ENCODE peak calls at places on chromosomes 6 and 20, in ten cellular contexts. One of them, this sample, is unnamed.
A peak's percentile ranks its signal among the peaks of the same experiment; 100 is the strongest.

GRCh38 chr6:150448221-150448620 is 79.4 kb downstream of the IYD start:
- DNase-seq in AG08395: no peak
- DNase-seq in kidney tubule cell: peak; percentile 6
- DNase-seq in stimulated activated CD8-positive, alpha-beta memory T cell treated with anti-CD3 and anti-CD28 coated beads, Interleukin-12 subunit alpha, Interleukin-12 subunit beta, amount 100 ng/mL, for 1 hour: no peak
- DNase-seq in T-cell: no peak
- DNase-seq in hepatic stellate cell: no peak
- DNase-seq in stimulated activated naive B cell treated with anti-CD40 and anti-IgM and Interleukin-4, amounts not matched to agents 10 μg/mL and 1 μg/mL and 100 μg/mL, for 72 hours: no peak
- DNase-seq in amniotic stem cell: no peak
- DNase-seq in left cardiac atrium: no peak
- DNase-seq in progenitor cell of endocrine pancreas: no peak
- DNase-seq in this sample: no peak

GRCh38 chr6:94394822-94395221 is 975.5 kb upstream of the EPHA7 start:
- DNase-seq in AG08395: no peak
- DNase-seq in kidney tubule cell: no peak
- DNase-seq in stimulated activated CD8-positive, alpha-beta memory T cell treated with anti-CD3 and anti-CD28 coated beads, Interleukin-12 subunit alpha, Interleukin-12 subunit beta, amount 100 ng/mL, for 1 hour: no peak
- DNase-seq in T-cell: no peak
- DNase-seq in hepatic stellate cell: no peak
- DNase-seq in stimulated activated naive B cell treated with anti-CD40 and anti-IgM and Interleukin-4, amounts not matched to agents 10 μg/mL and 1 μg/mL and 100 μg/mL, for 72 hours: no peak
- DNase-seq in amniotic stem cell: no peak
- DNase-seq in left cardiac atrium: no peak
- DNase-seq in progenitor cell of endocrine pancreas: no peak
- DNase-seq in this sample: no peak

GRCh38 chr6:104956663-104957294 is at the start of gene LIN28B:
- DNase-seq in AG08395: no peak
- DNase-seq in kidney tubule cell: no peak
- DNase-seq in stimulated activated CD8-positive, alpha-beta memory T cell treated with anti-CD3 and anti-CD28 coated beads, Interleukin-12 subunit alpha, Interleukin-12 subunit beta, amount 100 ng/mL, for 1 hour: no peak
- DNase-seq in T-cell: no peak
- DNase-seq in hepatic stellate cell: no peak
- DNase-seq in stimulated activated naive B cell treated with anti-CD40 and anti-IgM and Interleukin-4, amounts not matched to agents 10 μg/mL and 1 μg/mL and 100 μg/mL, for 72 hours: no peak
- DNase-seq in amniotic stem cell: no peak
- DNase-seq in left cardiac atrium: no peak
- DNase-seq in progenitor cell of endocrine pancreas: no peak
- DNase-seq in this sample: no peak

GRCh38 chr6:2831392-2831791 is 10.3 kb downstream of the SERPINB1 start:
- DNase-seq in AG08395: no peak
- DNase-seq in kidney tubule cell: no peak
- DNase-seq in stimulated activated CD8-positive, alpha-beta memory T cell treated with anti-CD3 and anti-CD28 coated beads, Interleukin-12 subunit alpha, Interleukin-12 subunit beta, amount 100 ng/mL, for 1 hour: no peak
- DNase-seq in T-cell: no peak
- DNase-seq in hepatic stellate cell: no peak
- DNase-seq in stimulated activated naive B cell treated with anti-CD40 and anti-IgM and Interleukin-4, amounts not matched to agents 10 μg/mL and 1 μg/mL and 100 μg/mL, for 72 hours: no peak
- DNase-seq in amniotic stem cell: no peak
- DNase-seq in left cardiac atrium: no peak
- DNase-seq in progenitor cell of endocrine pancreas: no peak
- DNase-seq in this sample: no peak

GRCh38 chr6:24996145-24996836 is 60.5 kb upstream of the RIPOR2 start:
- DNase-seq in AG08395: no peak
- DNase-seq in kidney tubule cell: no peak
- DNase-seq in stimulated activated CD8-positive, alpha-beta memory T cell treated with anti-CD3 and anti-CD28 coated beads, Interleukin-12 subunit alpha, Interleukin-12 subunit beta, amount 100 ng/mL, for 1 hour: no peak
- DNase-seq in T-cell: no peak
- DNase-seq in hepatic stellate cell: no peak
- DNase-seq in stimulated activated naive B cell treated with anti-CD40 and anti-IgM and Interleukin-4, amounts not matched to agents 10 μg/mL and 1 μg/mL and 100 μg/mL, for 72 hours: no peak
- DNase-seq in amniotic stem cell: no peak
- DNase-seq in left cardiac atrium: no peak
- DNase-seq in progenitor cell of endocrine pancreas: no peak
- DNase-seq in this sample: no peak

GRCh38 chr6:137867685-137868509 is 838 bp downstream of the TNFAIP3 start:
- DNase-seq in AG08395: no peak
- DNase-seq in kidney tubule cell: peak; percentile 49
- DNase-seq in stimulated activated CD8-positive, alpha-beta memory T cell treated with anti-CD3 and anti-CD28 coated beads, Interleukin-12 subunit alpha, Interleukin-12 subunit beta, amount 100 ng/mL, for 1 hour: no peak
- DNase-seq in T-cell: peak; percentile 56
- DNase-seq in hepatic stellate cell: peak; percentile 17
- DNase-seq in stimulated activated naive B cell treated with anti-CD40 and anti-IgM and Interleukin-4, amounts not matched to agents 10 μg/mL and 1 μg/mL and 100 μg/mL, for 72 hours: no peak
- DNase-seq in amniotic stem cell: no peak
- DNase-seq in left cardiac atrium: no peak
- DNase-seq in progenitor cell of endocrine pancreas: no peak
- DNase-seq in this sample: no peak

GRCh38 chr20:43322851-43323250 is 133.1 kb upstream of the PTPRT start:
- DNase-seq in AG08395: peak; percentile 7
- DNase-seq in kidney tubule cell: peak; percentile 18
- DNase-seq in stimulated activated CD8-positive, alpha-beta memory T cell treated with anti-CD3 and anti-CD28 coated beads, Interleukin-12 subunit alpha, Interleukin-12 subunit beta, amount 100 ng/mL, for 1 hour: no peak
- DNase-seq in T-cell: no peak
- DNase-seq in hepatic stellate cell: no peak
- DNase-seq in stimulated activated naive B cell treated with anti-CD40 and anti-IgM and Interleukin-4, amounts not matched to agents 10 μg/mL and 1 μg/mL and 100 μg/mL, for 72 hours: no peak
- DNase-seq in amniotic stem cell: no peak
- DNase-seq in left cardiac atrium: no peak
- DNase-seq in progenitor cell of endocrine pancreas: no peak
- DNase-seq in this sample: no peak

GRCh38 chr6:143149771-143150170 is 89.1 kb downstream of the AIG1 start:
- DNase-seq in AG08395: peak; percentile 59
- DNase-seq in kidney tubule cell: no peak
- DNase-seq in stimulated activated CD8-positive, alpha-beta memory T cell treated with anti-CD3 and anti-CD28 coated beads, Interleukin-12 subunit alpha, Interleukin-12 subunit beta, amount 100 ng/mL, for 1 hour: no peak
- DNase-seq in T-cell: no peak
- DNase-seq in hepatic stellate cell: no peak
- DNase-seq in stimulated activated naive B cell treated with anti-CD40 and anti-IgM and Interleukin-4, amounts not matched to agents 10 μg/mL and 1 μg/mL and 100 μg/mL, for 72 hours: no peak
- DNase-seq in amniotic stem cell: no peak
- DNase-seq in left cardiac atrium: no peak
- DNase-seq in progenitor cell of endocrine pancreas: no peak
- DNase-seq in this sample: no peak

GRCh38 chr6:46734867-46735719 is at the start of gene PLA2G7:
- DNase-seq in AG08395: peak; percentile 30
- DNase-seq in kidney tubule cell: peak; percentile 32
- DNase-seq in stimulated activated CD8-positive, alpha-beta memory T cell treated with anti-CD3 and anti-CD28 coated beads, Interleukin-12 subunit alpha, Interleukin-12 subunit beta, amount 100 ng/mL, for 1 hour: no peak
- DNase-seq in T-cell: no peak
- DNase-seq in hepatic stellate cell: peak; percentile 23
- DNase-seq in stimulated activated naive B cell treated with anti-CD40 and anti-IgM and Interleukin-4, amounts not matched to agents 10 μg/mL and 1 μg/mL and 100 μg/mL, for 72 hours: no peak
- DNase-seq in amniotic stem cell: no peak
- DNase-seq in left cardiac atrium: no peak
- DNase-seq in progenitor cell of endocrine pancreas: peak; percentile 35
- DNase-seq in this sample: no peak

GRCh38 chr6:30830438-30830837 is 53.9 kb upstream of the DDR1 start:
- DNase-seq in AG08395: no peak
- DNase-seq in kidney tubule cell: no peak
- DNase-seq in stimulated activated CD8-positive, alpha-beta memory T cell treated with anti-CD3 and anti-CD28 coated beads, Interleukin-12 subunit alpha, Interleukin-12 subunit beta, amount 100 ng/mL, for 1 hour: no peak
- DNase-seq in T-cell: peak; percentile 17
- DNase-seq in hepatic stellate cell: no peak
- DNase-seq in stimulated activated naive B cell treated with anti-CD40 and anti-IgM and Interleukin-4, amounts not matched to agents 10 μg/mL and 1 μg/mL and 100 μg/mL, for 72 hours: no peak
- DNase-seq in amniotic stem cell: no peak
- DNase-seq in left cardiac atrium: no peak
- DNase-seq in progenitor cell of endocrine pancreas: no peak
- DNase-seq in this sample: no peak

GRCh38 chr6:15511248-15512125 is 151.3 kb downstream of the DTNBP1 start:
- DNase-seq in AG08395: no peak
- DNase-seq in kidney tubule cell: no peak
- DNase-seq in stimulated activated CD8-positive, alpha-beta memory T cell treated with anti-CD3 and anti-CD28 coated beads, Interleukin-12 subunit alpha, Interleukin-12 subunit beta, amount 100 ng/mL, for 1 hour: no peak
- DNase-seq in T-cell: no peak
- DNase-seq in hepatic stellate cell: no peak
- DNase-seq in stimulated activated naive B cell treated with anti-CD40 and anti-IgM and Interleukin-4, amounts not matched to agents 10 μg/mL and 1 μg/mL and 100 μg/mL, for 72 hours: no peak
- DNase-seq in amniotic stem cell: no peak
- DNase-seq in left cardiac atrium: peak; percentile 76
- DNase-seq in progenitor cell of endocrine pancreas: no peak
- DNase-seq in this sample: no peak

GRCh38 chr6:152984387-152984872 is 1.6 kb upstream of the FBXO5 start:
- DNase-seq in AG08395: no peak
- DNase-seq in kidney tubule cell: no peak
- DNase-seq in stimulated activated CD8-positive, alpha-beta memory T cell treated with anti-CD3 and anti-CD28 coated beads, Interleukin-12 subunit alpha, Interleukin-12 subunit beta, amount 100 ng/mL, for 1 hour: no peak
- DNase-seq in T-cell: no peak
- DNase-seq in hepatic stellate cell: no peak
- DNase-seq in stimulated activated naive B cell treated with anti-CD40 and anti-IgM and Interleukin-4, amounts not matched to agents 10 μg/mL and 1 μg/mL and 100 μg/mL, for 72 hours: peak; percentile 32
- DNase-seq in amniotic stem cell: no peak
- DNase-seq in left cardiac atrium: no peak
- DNase-seq in progenitor cell of endocrine pancreas: no peak
- DNase-seq in this sample: no peak

GRCh38 chr20:31595654-31596411 is 9.3 kb upstream of the ID1 start:
- DNase-seq in AG08395: peak; percentile 93
- DNase-seq in kidney tubule cell: peak; percentile 77
- DNase-seq in stimulated activated CD8-positive, alpha-beta memory T cell treated with anti-CD3 and anti-CD28 coated beads, Interleukin-12 subunit alpha, Interleukin-12 subunit beta, amount 100 ng/mL, for 1 hour: no peak
- DNase-seq in T-cell: no peak
- DNase-seq in hepatic stellate cell: peak; percentile 71
- DNase-seq in stimulated activated naive B cell treated with anti-CD40 and anti-IgM and Interleukin-4, amounts not matched to agents 10 μg/mL and 1 μg/mL and 100 μg/mL, for 72 hours: no peak
- DNase-seq in amniotic stem cell: peak; percentile 56
- DNase-seq in left cardiac atrium: peak; percentile 94
- DNase-seq in progenitor cell of endocrine pancreas: no peak
- DNase-seq in this sample: no peak

GRCh38 chr20:49539481-49540231 is 28.3 kb downstream of the PTGIS start:
- DNase-seq in AG08395: no peak
- DNase-seq in kidney tubule cell: no peak
- DNase-seq in stimulated activated CD8-positive, alpha-beta memory T cell treated with anti-CD3 and anti-CD28 coated beads, Interleukin-12 subunit alpha, Interleukin-12 subunit beta, amount 100 ng/mL, for 1 hour: no peak
- DNase-seq in T-cell: no peak
- DNase-seq in hepatic stellate cell: no peak
- DNase-seq in stimulated activated naive B cell treated with anti-CD40 and anti-IgM and Interleukin-4, amounts not matched to agents 10 μg/mL and 1 μg/mL and 100 μg/mL, for 72 hours: no peak
- DNase-seq in amniotic stem cell: no peak
- DNase-seq in left cardiac atrium: no peak
- DNase-seq in progenitor cell of endocrine pancreas: no peak
- DNase-seq in this sample: no peak

GRCh38 chr20:46423882-46424482 is 17.6 kb upstream of the ELMO2 start:
- DNase-seq in AG08395: peak; percentile 42
- DNase-seq in kidney tubule cell: peak; percentile 47
- DNase-seq in stimulated activated CD8-positive, alpha-beta memory T cell treated with anti-CD3 and anti-CD28 coated beads, Interleukin-12 subunit alpha, Interleukin-12 subunit beta, amount 100 ng/mL, for 1 hour: no peak
- DNase-seq in T-cell: no peak
- DNase-seq in hepatic stellate cell: no peak
- DNase-seq in stimulated activated naive B cell treated with anti-CD40 and anti-IgM and Interleukin-4, amounts not matched to agents 10 μg/mL and 1 μg/mL and 100 μg/mL, for 72 hours: no peak
- DNase-seq in amniotic stem cell: no peak
- DNase-seq in left cardiac atrium: no peak
- DNase-seq in progenitor cell of endocrine pancreas: no peak
- DNase-seq in this sample: no peak

GRCh38 chr6:34709386-34709785 is 12.8 kb upstream of the ILRUN start:
- DNase-seq in AG08395: peak; percentile 15
- DNase-seq in kidney tubule cell: no peak
- DNase-seq in stimulated activated CD8-positive, alpha-beta memory T cell treated with anti-CD3 and anti-CD28 coated beads, Interleukin-12 subunit alpha, Interleukin-12 subunit beta, amount 100 ng/mL, for 1 hour: no peak
- DNase-seq in T-cell: no peak
- DNase-seq in hepatic stellate cell: peak; percentile 16
- DNase-seq in stimulated activated naive B cell treated with anti-CD40 and anti-IgM and Interleukin-4, amounts not matched to agents 10 μg/mL and 1 μg/mL and 100 μg/mL, for 72 hours: no peak
- DNase-seq in amniotic stem cell: no peak
- DNase-seq in left cardiac atrium: peak; percentile 71
- DNase-seq in progenitor cell of endocrine pancreas: no peak
- DNase-seq in this sample: no peak

GRCh38 chr20:16844406-16844805 is 96.2 kb downstream of the OTOR start:
- DNase-seq in AG08395: no peak
- DNase-seq in kidney tubule cell: no peak
- DNase-seq in stimulated activated CD8-positive, alpha-beta memory T cell treated with anti-CD3 and anti-CD28 coated beads, Interleukin-12 subunit alpha, Interleukin-12 subunit beta, amount 100 ng/mL, for 1 hour: no peak
- DNase-seq in T-cell: no peak
- DNase-seq in hepatic stellate cell: no peak
- DNase-seq in stimulated activated naive B cell treated with anti-CD40 and anti-IgM and Interleukin-4, amounts not matched to agents 10 μg/mL and 1 μg/mL and 100 μg/mL, for 72 hours: no peak
- DNase-seq in amniotic stem cell: no peak
- DNase-seq in left cardiac atrium: no peak
- DNase-seq in progenitor cell of endocrine pancreas: no peak
- DNase-seq in this sample: no peak

GRCh38 chr6:139577991-139578604 is 203.7 kb upstream of the CITED2 start:
- DNase-seq in AG08395: peak; percentile 89
- DNase-seq in kidney tubule cell: peak; percentile 97
- DNase-seq in stimulated activated CD8-positive, alpha-beta memory T cell treated with anti-CD3 and anti-CD28 coated beads, Interleukin-12 subunit alpha, Interleukin-12 subunit beta, amount 100 ng/mL, for 1 hour: no peak
- DNase-seq in T-cell: no peak
- DNase-seq in hepatic stellate cell: peak; percentile 90
- DNase-seq in stimulated activated naive B cell treated with anti-CD40 and anti-IgM and Interleukin-4, amounts not matched to agents 10 μg/mL and 1 μg/mL and 100 μg/mL, for 72 hours: no peak
- DNase-seq in amniotic stem cell: peak; percentile 64
- DNase-seq in left cardiac atrium: no peak
- DNase-seq in progenitor cell of endocrine pancreas: no peak
- DNase-seq in this sample: peak; percentile 91

GRCh38 chr6:2132416-2132815 is 113.0 kb downstream of the GMDS start:
- DNase-seq in AG08395: no peak
- DNase-seq in kidney tubule cell: peak; percentile 48
- DNase-seq in stimulated activated CD8-positive, alpha-beta memory T cell treated with anti-CD3 and anti-CD28 coated beads, Interleukin-12 subunit alpha, Interleukin-12 subunit beta, amount 100 ng/mL, for 1 hour: no peak
- DNase-seq in T-cell: no peak
- DNase-seq in hepatic stellate cell: no peak
- DNase-seq in stimulated activated naive B cell treated with anti-CD40 and anti-IgM and Interleukin-4, amounts not matched to agents 10 μg/mL and 1 μg/mL and 100 μg/mL, for 72 hours: no peak
- DNase-seq in amniotic stem cell: no peak
- DNase-seq in left cardiac atrium: no peak
- DNase-seq in progenitor cell of endocrine pancreas: no peak
- DNase-seq in this sample: no peak

GRCh38 chr6:111605100-111605748 is 454 bp downstream of the TRAF3IP2 start:
- DNase-seq in AG08395: peak; percentile 72
- DNase-seq in kidney tubule cell: peak; percentile 49
- DNase-seq in stimulated activated CD8-positive, alpha-beta memory T cell treated with anti-CD3 and anti-CD28 coated beads, Interleukin-12 subunit alpha, Interleukin-12 subunit beta, amount 100 ng/mL, for 1 hour: no peak
- DNase-seq in T-cell: peak; percentile 6
- DNase-seq in hepatic stellate cell: peak; percentile 63
- DNase-seq in stimulated activated naive B cell treated with anti-CD40 and anti-IgM and Interleukin-4, amounts not matched to agents 10 μg/mL and 1 μg/mL and 100 μg/mL, for 72 hours: peak; percentile 13
- DNase-seq in amniotic stem cell: peak; percentile 46
- DNase-seq in left cardiac atrium: peak; percentile 83
- DNase-seq in progenitor cell of endocrine pancreas: no peak
- DNase-seq in this sample: no peak

GRCh38 chr20:51650685-51651134 is 108.2 kb upstream of the NFATC2 start:
- DNase-seq in AG08395: peak; percentile 27
- DNase-seq in kidney tubule cell: peak; percentile 83
- DNase-seq in stimulated activated CD8-positive, alpha-beta memory T cell treated with anti-CD3 and anti-CD28 coated beads, Interleukin-12 subunit alpha, Interleukin-12 subunit beta, amount 100 ng/mL, for 1 hour: no peak
- DNase-seq in T-cell: no peak
- DNase-seq in hepatic stellate cell: no peak
- DNase-seq in stimulated activated naive B cell treated with anti-CD40 and anti-IgM and Interleukin-4, amounts not matched to agents 10 μg/mL and 1 μg/mL and 100 μg/mL, for 72 hours: no peak
- DNase-seq in amniotic stem cell: no peak
- DNase-seq in left cardiac atrium: no peak
- DNase-seq in progenitor cell of endocrine pancreas: no peak
- DNase-seq in this sample: no peak

GRCh38 chr20:64242797-64243475 is 12.6 kb upstream of the PCMTD2 start:
- DNase-seq in AG08395: no peak
- DNase-seq in kidney tubule cell: no peak
- DNase-seq in stimulated activated CD8-positive, alpha-beta memory T cell treated with anti-CD3 and anti-CD28 coated beads, Interleukin-12 subunit alpha, Interleukin-12 subunit beta, amount 100 ng/mL, for 1 hour: no peak
- DNase-seq in T-cell: no peak
- DNase-seq in hepatic stellate cell: no peak
- DNase-seq in stimulated activated naive B cell treated with anti-CD40 and anti-IgM and Interleukin-4, amounts not matched to agents 10 μg/mL and 1 μg/mL and 100 μg/mL, for 72 hours: no peak
- DNase-seq in amniotic stem cell: no peak
- DNase-seq in left cardiac atrium: peak; percentile 5
- DNase-seq in progenitor cell of endocrine pancreas: no peak
- DNase-seq in this sample: no peak

GRCh38 chr6:31180500-31180899 is 10.0 kb upstream of the POU5F1 start:
- DNase-seq in AG08395: peak; percentile 48
- DNase-seq in kidney tubule cell: no peak
- DNase-seq in stimulated activated CD8-positive, alpha-beta memory T cell treated with anti-CD3 and anti-CD28 coated beads, Interleukin-12 subunit alpha, Interleukin-12 subunit beta, amount 100 ng/mL, for 1 hour: peak; percentile 35
- DNase-seq in T-cell: peak; percentile 59
- DNase-seq in hepatic stellate cell: peak; percentile 97
- DNase-seq in stimulated activated naive B cell treated with anti-CD40 and anti-IgM and Interleukin-4, amounts not matched to agents 10 μg/mL and 1 μg/mL and 100 μg/mL, for 72 hours: peak; percentile 84
- DNase-seq in amniotic stem cell: no peak
- DNase-seq in left cardiac atrium: peak; percentile 80
- DNase-seq in progenitor cell of endocrine pancreas: no peak
- DNase-seq in this sample: no peak

GRCh38 chr6:106502534-106502933 is 126.8 kb downstream of the RTN4IP1 start:
- DNase-seq in AG08395: no peak
- DNase-seq in kidney tubule cell: no peak
- DNase-seq in stimulated activated CD8-positive, alpha-beta memory T cell treated with anti-CD3 and anti-CD28 coated beads, Interleukin-12 subunit alpha, Interleukin-12 subunit beta, amount 100 ng/mL, for 1 hour: no peak
- DNase-seq in T-cell: no peak
- DNase-seq in hepatic stellate cell: no peak
- DNase-seq in stimulated activated naive B cell treated with anti-CD40 and anti-IgM and Interleukin-4, amounts not matched to agents 10 μg/mL and 1 μg/mL and 100 μg/mL, for 72 hours: no peak
- DNase-seq in amniotic stem cell: no peak
- DNase-seq in left cardiac atrium: no peak
- DNase-seq in progenitor cell of endocrine pancreas: no peak
- DNase-seq in this sample: no peak

GRCh38 chr20:32820698-32821378 is 1.1 kb downstream of the MAPRE1 start:
- DNase-seq in AG08395: no peak
- DNase-seq in kidney tubule cell: no peak
- DNase-seq in stimulated activated CD8-positive, alpha-beta memory T cell treated with anti-CD3 and anti-CD28 coated beads, Interleukin-12 subunit alpha, Interleukin-12 subunit beta, amount 100 ng/mL, for 1 hour: no peak
- DNase-seq in T-cell: no peak
- DNase-seq in hepatic stellate cell: no peak
- DNase-seq in stimulated activated naive B cell treated with anti-CD40 and anti-IgM and Interleukin-4, amounts not matched to agents 10 μg/mL and 1 μg/mL and 100 μg/mL, for 72 hours: no peak
- DNase-seq in amniotic stem cell: no peak
- DNase-seq in left cardiac atrium: no peak
- DNase-seq in progenitor cell of endocrine pancreas: no peak
- DNase-seq in this sample: no peak

GRCh38 chr6:47016236-47016635 is 25.9 kb downstream of the ADGRF1 start:
- DNase-seq in AG08395: no peak
- DNase-seq in kidney tubule cell: no peak
- DNase-seq in stimulated activated CD8-positive, alpha-beta memory T cell treated with anti-CD3 and anti-CD28 coated beads, Interleukin-12 subunit alpha, Interleukin-12 subunit beta, amount 100 ng/mL, for 1 hour: no peak
- DNase-seq in T-cell: no peak
- DNase-seq in hepatic stellate cell: no peak
- DNase-seq in stimulated activated naive B cell treated with anti-CD40 and anti-IgM and Interleukin-4, amounts not matched to agents 10 μg/mL and 1 μg/mL and 100 μg/mL, for 72 hours: no peak
- DNase-seq in amniotic stem cell: no peak
- DNase-seq in left cardiac atrium: no peak
- DNase-seq in progenitor cell of endocrine pancreas: no peak
- DNase-seq in this sample: no peak

GRCh38 chr6:35214869-35215664 is 1.3 kb downstream of the SCUBE3 start:
- DNase-seq in AG08395: no peak
- DNase-seq in kidney tubule cell: no peak
- DNase-seq in stimulated activated CD8-positive, alpha-beta memory T cell treated with anti-CD3 and anti-CD28 coated beads, Interleukin-12 subunit alpha, Interleukin-12 subunit beta, amount 100 ng/mL, for 1 hour: no peak
- DNase-seq in T-cell: no peak
- DNase-seq in hepatic stellate cell: peak; percentile 78
- DNase-seq in stimulated activated naive B cell treated with anti-CD40 and anti-IgM and Interleukin-4, amounts not matched to agents 10 μg/mL and 1 μg/mL and 100 μg/mL, for 72 hours: no peak
- DNase-seq in amniotic stem cell: no peak
- DNase-seq in left cardiac atrium: no peak
- DNase-seq in progenitor cell of endocrine pancreas: no peak
- DNase-seq in this sample: no peak

GRCh38 chr20:62969939-62970306 is 17.4 kb downstream of the SLC17A9 start:
- DNase-seq in AG08395: no peak
- DNase-seq in kidney tubule cell: no peak
- DNase-seq in stimulated activated CD8-positive, alpha-beta memory T cell treated with anti-CD3 and anti-CD28 coated beads, Interleukin-12 subunit alpha, Interleukin-12 subunit beta, amount 100 ng/mL, for 1 hour: no peak
- DNase-seq in T-cell: no peak
- DNase-seq in hepatic stellate cell: no peak
- DNase-seq in stimulated activated naive B cell treated with anti-CD40 and anti-IgM and Interleukin-4, amounts not matched to agents 10 μg/mL and 1 μg/mL and 100 μg/mL, for 72 hours: no peak
- DNase-seq in amniotic stem cell: no peak
- DNase-seq in left cardiac atrium: no peak
- DNase-seq in progenitor cell of endocrine pancreas: no peak
- DNase-seq in this sample: no peak